ENCODE peak calls at places on chromosomes 2 and 18, in six cellular contexts. W is NCI-H1105; M is CD4-positive, alpha-beta T cell; Q is GM03348; D is GM04504; R is activated gamma-delta T cell. U is an unnamed sample.

GRCh38 chr2:43745457-43745856 is 28.4 kb upstream of the DYNC2LI1 start:
- DNase-seq in W (no peak), M (no peak), Q (peak), D (no peak), R (no peak), U (no peak)

GRCh38 chr18:57480724-57481123 is 45.5 kb downstream of the ONECUT2 start:
- DNase-seq in W (no peak), M (no peak), Q (no peak), D (no peak), R (no peak), U (no peak)

GRCh38 chr2:128362889-128363228 is 44.2 kb upstream of the HS6ST1 start:
- DNase-seq in W (no peak), M (peak), Q (peak), D (peak), R (no peak), U (no peak)

GRCh38 chr18:5895886-5896740 is 791 bp upstream of the TMEM200C start:
- DNase-seq in W (no peak), M (no peak), Q (peak), D (no peak), R (no peak), U (no peak)

GRCh38 chr2:207403141-207403540 is 126.6 kb upstream of the CREB1 start:
- DNase-seq in W (no peak), M (no peak), Q (no peak), D (no peak), R (no peak), U (no peak)

GRCh38 chr2:85131116-85131515 is 2.1 kb upstream of the TCF7L1 start:
- DNase-seq in W (no peak), M (no peak), Q (peak), D (no peak), R (no peak), U (no peak)

GRCh38 chr2:134976074-134976702 is 57.6 kb downstream of the CCNT2 start:
- DNase-seq in W (no peak), M (no peak), Q (no peak), D (no peak), R (no peak), U (no peak)

GRCh38 chr2:233836359-233836758 is 18.0 kb downstream of the HJURP start:
- DNase-seq in W (no peak), M (no peak), Q (no peak), D (no peak), R (no peak), U (no peak)

GRCh38 chr2:218028189-218028495 is 25.3 kb upstream of the TNS1 start:
- DNase-seq in W (no peak), M (no peak), Q (no peak), D (no peak), R (no peak), U (no peak)

GRCh38 chr2:52775674-52776073 is 991.9 kb upstream of the CHAC2 start:
- DNase-seq in W (no peak), M (no peak), Q (no peak), D (no peak), R (no peak), U (no peak)

GRCh38 chr2:99771691-99772333 is 282.0 kb upstream of the REV1 start:
- DNase-seq in W (no peak), M (no peak), Q (no peak), D (no peak), R (no peak), U (no peak)

GRCh38 chr2:105371810-105372209 is 27.0 kb downstream of the FHL2 start:
- DNase-seq in W (no peak), M (no peak), Q (no peak), D (no peak), R (no peak), U (no peak)

GRCh38 chr18:23504720-23505119 is 1.4 kb downstream of the RMC1 start:
- DNase-seq in W (no peak), M (no peak), Q (no peak), D (no peak), R (no peak), U (no peak)

GRCh38 chr2:197759013-197759412 is 26.1 kb downstream of the BOLL start:
- DNase-seq in W (no peak), M (no peak), Q (no peak), D (no peak), R (no peak), U (no peak)

GRCh38 chr2:121478996-121479735 is 51.5 kb upstream of the RNU4ATAC start:
- DNase-seq in W (no peak), M (no peak), Q (peak), D (no peak), R (no peak), U (no peak)

GRCh38 chr2:233492738-233493137 is 73.8 kb downstream of the USP40 start:
- DNase-seq in W (no peak), M (no peak), Q (no peak), D (no peak), R (no peak), U (no peak)

GRCh38 chr2:239630618-239631286 is 229.9 kb upstream of the HDAC4 start:
- DNase-seq in W (no peak), M (no peak), Q (peak), D (peak), R (no peak), U (no peak)

GRCh38 chr2:53448591-53448990 is 319.0 kb upstream of the CHAC2 start:
- DNase-seq in W (no peak), M (no peak), Q (peak), D (peak), R (no peak), U (no peak)

GRCh38 chr2:182868049-182868422 is 1.6 kb upstream of the FRZB start:
- DNase-seq in W (no peak), M (no peak), Q (no peak), D (no peak), R (no peak), U (no peak)

GRCh38 chr18:1665064-1665463 is 760.4 kb downstream of the ADCYAP1 start:
- DNase-seq in W (no peak), M (no peak), Q (no peak), D (no peak), R (no peak), U (no peak)

GRCh38 chr2:96876036-96876810 is 6.3 kb upstream of the SEMA4C start:
- DNase-seq in W (no peak), M (no peak), Q (no peak), D (no peak), R (no peak), U (no peak)

GRCh38 chr2:1759611-1759930 is 15.3 kb upstream of the PXDN start:
- DNase-seq in W (no peak), M (no peak), Q (no peak), D (no peak), R (no peak), U (no peak)

GRCh38 chr2:217986256-217986961 is 16.4 kb downstream of the TNS1 start:
- DNase-seq in W (no peak), M (no peak), Q (no peak), D (no peak), R (no peak), U (no peak)

GRCh38 chr18:58532298-58532697 is 96.6 kb downstream of the ALPK2 start:
- DNase-seq in W (no peak), M (no peak), Q (no peak), D (no peak), R (no peak), U (no peak)

GRCh38 chr2:189802396-189802912 is 18.2 kb downstream of the PMS1 start:
- DNase-seq in W (no peak), M (no peak), Q (no peak), D (no peak), R (no peak), U (no peak)

GRCh38 chr2:15918761-15919356 is 21.5 kb upstream of the MYCN start:
- DNase-seq in W (no peak), M (no peak), Q (no peak), D (no peak), R (no peak), U (no peak)

GRCh38 chr2:80001704-80002103 is 302.8 kb downstream of the LRRTM1 start:
- DNase-seq in W (no peak), M (no peak), Q (peak), D (peak), R (no peak), U (no peak)

GRCh38 chr2:46342566-46343315 is 45.5 kb downstream of the EPAS1 start:
- DNase-seq in W (no peak), M (no peak), Q (no peak), D (no peak), R (no peak), U (no peak)

GRCh38 chr2:104758199-104758620 is 95.7 kb upstream of the POU3F3 start:
- DNase-seq in W (no peak), M (no peak), Q (no peak), D (no peak), R (no peak), U (no peak)

GRCh38 chr2:10406016-10406415 is 42.1 kb downstream of the ODC1 start:
- DNase-seq in W (no peak), M (no peak), Q (peak), D (no peak), R (no peak), U (no peak)

GRCh38 chr2:85009019-85009618 is 38.2 kb downstream of the KCMF1 start:
- DNase-seq in W (no peak), M (no peak), Q (no peak), D (no peak), R (no peak), U (no peak)